ENCODE peak calls at places on chromosomes 1 and 21, in five cellular contexts. H is GM06990, Y is BJ, K is body of pancreas, C is GM23338. N is an unnamed sample. For H3K36me3, the result is how much of the 10 kb centered on the place peaks cover.

GRCh38 chr1:198031086-198031485 is 113.9 kb downstream of the LHX9 start:
- DNase-seq in H (no peak), Y (no peak), K (no peak), C (no peak), N (no peak)

GRCh38 chr1:53639251-53639721 is 99.7 kb downstream of the GLIS1 start:
- DNase-seq in H (no peak), Y (no peak), K (no peak), C (peak), N (peak)

GRCh38 chr21:29258626-29259335 is 39.9 kb upstream of the BACH1 start:
- DNase-seq in H (no peak), Y (peak), K (no peak), C (no peak), N (peak)

GRCh38 chr1:207888647-207889046 is 22.3 kb downstream of the CD34 start:
- DNase-seq in H (no peak), Y (peak), K (peak), C (no peak), N (peak)

GRCh38 chr1:36525166-36525565 is 42.5 kb upstream of the CSF3R start:
- DNase-seq in H (no peak), Y (no peak), K (no peak), C (no peak), N (no peak)

GRCh38 chr1:217881607-217882332 is 250.6 kb downstream of the SPATA17 start:
- DNase-seq in H (no peak), Y (no peak), K (no peak), C (peak), N (no peak)

GRCh38 chr21:27555996-27556395 is 589.1 kb upstream of the ADAMTS5 start:
- DNase-seq in H (no peak), Y (no peak), K (no peak), C (no peak), N (no peak)

GRCh38 chr1:30714025-30714424 is 9.4 kb downstream of the MATN1 start:
- DNase-seq in H (no peak), Y (no peak), K (no peak), C (no peak), N (no peak)

GRCh38 chr21:35840197-35840799 is 220.0 kb downstream of the SETD4 start:
- DNase-seq in H (no peak), Y (peak), K (peak), C (peak), N (peak)

GRCh38 chr21:22791986-22792560 is 1793.9 kb downstream of the NCAM2 start:
- DNase-seq in H (no peak), Y (no peak), K (peak), C (peak), N (peak)

GRCh38 chr1:2271841-2272655 is 43.9 kb downstream of the SKI start:
- DNase-seq in H (no peak), Y (no peak), K (no peak), C (no peak), N (no peak)

GRCh38 chr1:95852483-95853070 is 618.6 kb downstream of the RWDD3 start:
- DNase-seq in H (no peak), Y (no peak), K (no peak), C (no peak), N (no peak)

GRCh38 chr1:171636141-171636540 is 14.1 kb downstream of the MYOCOS start:
- DNase-seq in H (no peak), Y (no peak), K (no peak), C (no peak), N (no peak)

GRCh38 chr1:245797592-245798366 is 643.0 kb downstream of the KIF26B start:
- DNase-seq in H (no peak), Y (no peak), K (no peak), C (peak), N (no peak)

GRCh38 chr1:9993571-9994075 is 3.4 kb upstream of the RBP7 start:
- DNase-seq in H (no peak), Y (no peak), K (no peak), C (no peak), N (no peak)

GRCh38 chr1:100982783-100983182 is 42.8 kb downstream of the DPH5 start:
- DNase-seq in H (no peak), Y (no peak), K (no peak), C (no peak), N (no peak)

DNA sequence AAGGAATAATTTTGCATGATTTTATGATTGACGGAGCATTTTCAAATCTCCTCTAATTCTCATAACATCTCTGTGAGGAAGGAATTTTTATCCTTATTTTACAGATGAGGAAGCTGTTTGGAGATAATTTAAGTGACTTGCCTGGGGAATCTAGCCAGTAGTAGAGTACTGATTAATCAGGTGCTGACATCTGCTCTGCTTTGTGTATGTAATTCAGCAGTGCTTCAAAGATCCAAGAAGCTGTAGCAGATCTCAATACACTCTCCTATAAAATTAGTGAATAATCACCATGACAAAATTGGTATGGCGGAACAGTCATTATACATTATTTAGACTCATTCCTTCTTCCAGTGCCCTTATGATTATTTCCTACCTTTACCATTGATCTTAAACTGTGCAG is 45.9 kb downstream of the DPH5 start:
- DNase-seq in H (no peak), Y (no peak), K (no peak), C (no peak), N (no peak)
- H3K36me3 ChIP-seq in H (under half), Y (under half), K (under half), C (under half), N (under half)

GRCh38 chr1:18200136-18200717 is 92.6 kb downstream of the IGSF21 start:
- DNase-seq in H (no peak), Y (no peak), K (no peak), C (peak), N (no peak)
- TF ChIP-seq CTCF in H (no peak), Y (no peak), K (no peak), C (peak), N (no peak)

DNA sequence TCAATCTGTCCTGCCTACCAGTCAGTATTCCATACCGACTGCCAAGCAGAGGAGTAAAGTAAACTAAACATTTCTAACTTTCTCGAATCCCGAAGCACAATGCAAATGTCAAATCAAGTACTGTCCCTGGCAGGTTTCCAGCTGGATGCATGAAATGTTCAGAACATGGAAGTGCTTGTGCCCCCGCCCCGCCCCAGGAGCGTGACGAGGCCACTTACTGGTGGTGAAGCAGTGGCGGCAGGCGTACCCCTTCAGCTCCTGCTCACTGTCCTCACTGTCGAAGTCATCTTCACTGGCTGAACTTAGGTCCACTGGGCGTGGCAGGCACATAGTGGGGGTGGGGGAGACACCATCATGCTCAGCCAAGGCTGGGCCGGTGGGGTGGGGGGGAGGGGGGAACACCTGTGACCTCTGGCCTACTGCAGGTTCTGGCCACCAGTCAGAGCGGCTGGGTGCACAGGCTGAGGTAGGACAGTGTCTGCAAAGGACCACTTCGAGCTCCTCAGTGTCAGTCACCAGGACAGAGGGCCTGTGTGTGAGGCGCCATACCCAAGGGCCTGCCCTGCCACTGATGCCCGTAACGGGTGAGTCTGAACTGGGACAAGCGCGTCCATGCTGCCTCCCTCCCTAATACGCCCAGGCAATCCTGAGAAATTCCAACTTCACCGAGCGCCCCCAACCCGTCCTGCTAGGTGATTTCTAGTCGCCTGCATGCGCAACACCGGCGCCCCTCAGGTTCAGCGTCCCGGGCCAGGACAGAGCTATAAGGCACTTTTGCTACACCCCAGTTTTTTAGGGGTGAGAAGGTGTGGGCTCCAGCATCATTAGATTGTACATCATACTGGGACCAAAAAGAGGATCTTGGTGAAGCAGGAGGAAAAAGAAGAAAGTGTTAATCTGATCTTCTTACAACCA is 46.9 kb downstream of the SLC45A1 start:
- DNase-seq in H (no peak), Y (no peak), K (no peak), C (no peak), N (no peak)
- H3K36me3 ChIP-seq in H (under half), Y (under half), K (under half), C (under half), N (under half)

GRCh38 chr1:239303289-239303688 is 83.1 kb upstream of the CHRM3 start:
- DNase-seq in H (no peak), Y (no peak), K (no peak), C (no peak), N (no peak)

GRCh38 chr1:239306426-239306825 is 79.9 kb upstream of the CHRM3 start:
- DNase-seq in H (no peak), Y (no peak), K (no peak), C (no peak), N (no peak)

GRCh38 chr1:239307886-239308285 is 78.5 kb upstream of the CHRM3 start:
- DNase-seq in H (no peak), Y (no peak), K (no peak), C (no peak), N (no peak)

GRCh38 chr1:239311331-239311730 is 75.0 kb upstream of the CHRM3 start:
- DNase-seq in H (no peak), Y (no peak), K (peak), C (no peak), N (no peak)

DNA sequence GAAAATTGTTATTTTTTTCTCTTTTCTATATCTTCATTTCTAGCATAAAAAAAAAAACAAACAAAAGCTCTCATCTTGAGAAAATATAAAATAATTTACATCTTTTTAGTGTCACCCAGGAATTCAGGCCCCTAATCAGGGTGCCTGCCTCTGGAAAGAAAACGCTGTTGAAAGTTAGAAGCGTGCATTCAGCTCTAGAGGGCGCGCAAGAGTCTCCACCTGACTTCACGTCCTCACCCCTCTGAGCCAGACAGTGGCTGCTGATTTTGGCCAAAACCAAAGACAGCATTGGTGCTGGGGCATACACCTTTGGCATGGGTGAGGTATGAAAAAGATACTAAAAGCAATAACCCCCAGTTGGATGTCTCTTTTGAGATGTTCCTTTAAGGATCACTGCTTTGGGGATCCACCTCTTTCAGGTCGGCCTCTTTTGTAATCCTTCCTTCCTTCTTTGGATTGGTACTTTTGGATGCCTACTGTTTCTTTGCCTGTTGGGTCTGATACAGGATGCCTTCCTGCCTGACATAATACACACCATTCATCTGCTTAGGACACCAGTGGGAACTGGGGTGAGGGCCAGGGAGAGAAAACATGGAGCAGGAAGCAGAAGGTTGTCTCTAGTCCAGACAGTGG is 77.6 kb upstream of the CHRM3 start:
- DNase-seq in H (no peak), Y (no peak), K (peak), C (peak), N (peak)
- TF ChIP-seq CTCF in H (no peak), Y (peak), K (peak), C (peak), N (peak)

DNA sequence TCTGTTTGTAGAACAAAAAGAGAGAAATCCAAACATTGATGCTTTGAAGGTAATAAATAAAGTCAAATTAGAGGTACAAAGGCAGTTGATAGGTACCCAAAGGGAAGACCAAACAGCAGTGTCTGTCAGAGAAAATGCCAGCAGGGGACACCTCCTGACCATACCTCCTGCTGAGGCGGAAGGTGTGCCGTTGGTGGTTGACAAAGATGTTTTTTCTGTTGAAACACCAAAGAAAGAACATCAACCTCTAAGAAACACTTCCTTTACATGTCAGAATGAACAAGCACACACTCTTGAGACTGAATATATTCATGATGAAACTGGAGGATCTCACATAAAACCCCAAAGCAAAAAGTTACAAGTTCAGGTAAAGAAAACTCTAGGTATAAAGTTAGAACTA is 128.3 kb downstream of the MACF1 start:
- DNase-seq in H (no peak), Y (no peak), K (no peak), C (no peak), N (no peak)
- H3K36me3 ChIP-seq in H (under half), Y (under half), K (under half), C (under half), N (under half)

GRCh38 chr1:49630156-49630555 is 393.6 kb downstream of the AGBL4 start:
- DNase-seq in H (no peak), Y (no peak), K (no peak), C (no peak), N (no peak)
- TF ChIP-seq CTCF in H (no peak), Y (no peak), K (no peak), C (no peak), N (no peak)

GRCh38 chr1:17045140-17045539 is 8.7 kb downstream of the SDHB start:
- DNase-seq in H (no peak), Y (no peak), K (no peak), C (no peak), N (peak)
- H3K36me3 ChIP-seq in H (under half), Y (under half), K (under half), C (under half), N (under half)